ENCODE peak calls at places on chromosomes 4 and X, in five cellular contexts. Z is NCI-H446 treated with DMSO at 0.1 percent for 48 hours, Q is choroid plexus epithelial cell, R is NCI-H1417 treated with DMSO at 0.1 percent for 48 hours, M is NCI-H1092 treated with DMSO at 0.1 percent for 48 hours. G is an unnamed sample.

GRCh38 chrX:68936608-68937007 is 107.8 kb downstream of the EFNB1 start:
- DNase-seq in Z (no peak), Q (peak; percentile 81), R (no peak), M (no peak), G (no peak)

GRCh38 chrX:52576946-52577345 is 60.1 kb upstream of the XAGE1B start:
- DNase-seq in R (no peak), Z (no peak), Q (no peak), M (no peak), G (no peak)

GRCh38 chrX:130139474-130140201 is 26.0 kb downstream of the AIFM1 start:
- DNase-seq in R (no peak), Q (peak; percentile 25), M (no peak), Z (no peak), G (no peak)

GRCh38 chr4:108846568-108846967 is 83.7 kb upstream of the ETNPPL start:
- DNase-seq in M (no peak), R (no peak), Z (no peak), Q (peak; percentile 36), G (no peak)

GRCh38 chr4:10089346-10089745 is 27.3 kb downstream of the WDR1 start:
- DNase-seq in M (no peak), R (no peak), Q (no peak), Z (no peak), G (no peak)

GRCh38 chrX:31170792-31171191 is 99.0 kb upstream of the FTHL17 start:
- DNase-seq in Z (no peak), R (no peak), Q (no peak), M (no peak), G (no peak)

GRCh38 chr4:10173039-10173753 is 56.6 kb upstream of the WDR1 start:
- DNase-seq in Q (peak; percentile 71), R (no peak), M (peak; percentile 44), Z (no peak), G (peak; percentile 42)

GRCh38 chr4:17809667-17810066 is 890 bp downstream of the DCAF16 start:
- DNase-seq in Z (no peak), Q (no peak), R (no peak), M (no peak), G (no peak)

GRCh38 chrX:20968996-20969395 is 405.2 kb upstream of the CNKSR2 start:
- DNase-seq in Q (peak; percentile 6), M (no peak), R (no peak), Z (no peak), G (no peak)

GRCh38 chr4:140070369-140070768 is 83.6 kb downstream of the MAML3 start:
- DNase-seq in Q (no peak), R (no peak), Z (no peak), M (no peak), G (no peak)

GRCh38 chrX:40040686-40041461 is 56.9 kb downstream of the BCOR start:
- DNase-seq in M (no peak), R (no peak), Z (no peak), Q (no peak), G (no peak)

GRCh38 chrX:67583171-67583570 is 39.4 kb downstream of the AR start:
- DNase-seq in M (no peak), Q (no peak), R (no peak), Z (no peak), G (no peak)

GRCh38 chrX:108437789-108438623 is at the start of gene COL4A6:
- DNase-seq in Z (peak; percentile 4), Q (no peak), M (no peak), R (no peak), G (peak; percentile 25)

GRCh38 chr4:161183729-161184128 is 980.1 kb downstream of the FSTL5 start:
- DNase-seq in R (no peak), Z (no peak), Q (no peak), M (no peak), G (no peak)

GRCh38 chr4:141124224-141124623 is 9.0 kb downstream of the RNF150 start:
- DNase-seq in Q (no peak), R (no peak), Z (no peak), M (no peak), G (no peak)

GRCh38 chr4:37502070-37502469 is 184.1 kb downstream of the RELL1 start:
- DNase-seq in Z (no peak), M (no peak), Q (no peak), R (no peak), G (no peak)

GRCh38 chrX:100410083-100410590 is at the start of gene PCDH19:
- DNase-seq in Q (peak; percentile 61), R (no peak), Z (no peak), M (peak; percentile 52), G (no peak)

GRCh38 chrX:140439455-140439854 is 65.4 kb downstream of the SOX3 start:
- DNase-seq in M (no peak), Z (no peak), Q (no peak), R (no peak), G (peak; percentile 39)

GRCh38 chrX:54358424-54359211 is 772 bp upstream of the WNK3 start:
- DNase-seq in Q (peak; percentile 72), R (peak; percentile 69), M (peak; percentile 98), Z (peak; percentile 10), G (peak; percentile 24)

G was measured in upper lobe of left lung.